ENCODE peak calls at places on chromosomes 7 and 10, in nine cellular contexts. P, D, F, M, Q, U, G, W and C are unnamed samples.

GRCh38 chr10:97898429-97898828 is 48.8 kb downstream of the GOLGA7B start:
- DNase-seq in U (no peak), Q (peak), M (no peak), D (no peak), P (no peak), F (peak), G (no peak), W (peak), C (no peak)

GRCh38 chr7:140475747-140476333 is 3.5 kb downstream of the MKRN1 start:
- DNase-seq in Q (peak), F (peak), D (peak), W (peak), U (no peak), G (peak), P (peak), M (peak), C (no peak)

GRCh38 chr10:132685121-132685891 is 100.6 kb downstream of the NKX6-2 start:
- DNase-seq in D (peak), F (peak), Q (peak), P (peak), M (peak), W (peak), U (peak), G (peak), C (peak)

GRCh38 chr7:154640266-154640865 is 362.6 kb downstream of the PAXIP1 start:
- DNase-seq in D (no peak), G (no peak), U (no peak), P (no peak), F (no peak), W (no peak), M (no peak), Q (no peak), C (no peak)

GRCh38 chr7:24729365-24730017 is 27.8 kb downstream of the GSDME start:
- DNase-seq in D (no peak), Q (peak), W (no peak), U (peak), P (no peak), M (no peak), F (no peak), G (no peak), C (no peak)

GRCh38 chr10:117159390-117159789 is 21.3 kb upstream of the VAX1 start:
- DNase-seq in Q (no peak), W (no peak), D (no peak), M (no peak), U (no peak), G (no peak), F (no peak), P (no peak), C (no peak)

GRCh38 chr10:34723746-34724145 is 91.3 kb downstream of the PARD3 start:
- DNase-seq in M (peak), F (peak), Q (peak), G (peak), P (peak), D (peak), U (no peak), W (peak), C (no peak)

GRCh38 chr10:28367865-28368541 is 65.1 kb upstream of the MPP7 start:
- DNase-seq in M (no peak), P (peak), G (no peak), Q (no peak), D (no peak), W (peak), F (no peak), U (no peak), C (peak)

GRCh38 chr10:79414714-79415113 is 30.7 kb downstream of the ZCCHC24 start:
- DNase-seq in M (no peak), P (no peak), D (no peak), F (no peak), U (no peak), W (no peak), G (no peak), Q (no peak), C (no peak)

GRCh38 chr7:33961948-33962347 is 56.6 kb downstream of the BMPER start:
- DNase-seq in Q (no peak), F (peak), D (no peak), W (no peak), U (no peak), M (no peak), G (no peak), P (no peak), C (no peak)

GRCh38 chr10:95290801-95291633 is at the start of gene PDLIM1:
- DNase-seq in W (peak), M (peak), Q (peak), G (peak), P (peak), D (peak), F (peak), U (peak), C (peak)

GRCh38 chr7:64871761-64872160 is 31.3 kb upstream of the ZNF273 start:
- DNase-seq in F (no peak), D (no peak), G (no peak), W (no peak), P (no peak), Q (no peak), M (no peak), U (no peak), C (peak)

GRCh38 chr10:114304566-114305421 is 65.7 kb downstream of the VWA2 start:
- DNase-seq in U (peak), Q (no peak), W (no peak), P (peak), F (no peak), M (no peak), D (no peak), G (peak), C (peak)

GRCh38 chr10:79058899-79059771 is 9.6 kb upstream of the ZMIZ1 start:
- DNase-seq in P (peak), Q (no peak), U (peak), G (no peak), M (no peak), W (no peak), F (no peak), D (no peak), C (no peak)

GRCh38 chr7:99293167-99293566 is 20.5 kb downstream of the MYH16 start:
- DNase-seq in G (no peak), W (no peak), F (no peak), M (no peak), U (no peak), D (no peak), Q (no peak), P (no peak), C (no peak)

GRCh38 chr7:3649250-3649649 is 348.2 kb downstream of the SDK1 start:
- DNase-seq in G (peak), F (peak), Q (peak), D (no peak), M (peak), U (no peak), W (peak), P (no peak), C (no peak)

GRCh38 chr7:130276796-130277762 is 10.4 kb downstream of the CPA2 start:
- DNase-seq in Q (peak), G (no peak), W (peak), P (no peak), M (peak), F (peak), D (peak), U (no peak), C (no peak)

GRCh38 chr7:158863611-158864506 is 7.5 kb downstream of the DYNC2I1 start:
- DNase-seq in D (peak), G (peak), P (peak), F (peak), Q (peak), M (peak), U (peak), W (peak), C (no peak)

GRCh38 chr7:36058020-36058592 is 94.9 kb upstream of the EEPD1 start:
- DNase-seq in Q (no peak), W (no peak), F (no peak), M (no peak), P (no peak), D (no peak), U (peak), G (no peak), C (no peak)

GRCh38 chr7:44965441-44965903 is 13.3 kb downstream of the MYO1G start:
- DNase-seq in P (no peak), Q (no peak), D (no peak), G (no peak), U (peak), W (no peak), F (no peak), M (no peak), C (no peak)

GRCh38 chr7:101140339-101140699 is 13.4 kb downstream of the SERPINE1 start:
- DNase-seq in F (peak), D (peak), M (peak), U (no peak), Q (peak), G (no peak), W (peak), P (no peak), C (no peak)

GRCh38 chr7:123867220-123867619 is 22.3 kb downstream of the HYAL4 start:
- DNase-seq in D (no peak), M (peak), W (peak), F (peak), P (no peak), G (no peak), Q (peak), U (no peak), C (no peak)

GRCh38 chr10:58106211-58107035 is 161.3 kb downstream of the IPMK start:
- DNase-seq in D (no peak), U (no peak), P (no peak), F (no peak), Q (no peak), W (no peak), M (no peak), G (no peak), C (no peak)

GRCh38 chr10:99996934-99997648 is 12.7 kb downstream of the DNMBP start:
- DNase-seq in W (peak), Q (no peak), G (no peak), U (no peak), D (peak), M (peak), F (peak), P (no peak), C (no peak)

GRCh38 chr7:74061840-74062539 is 21.6 kb upstream of the LIMK1 start:
- DNase-seq in D (peak), W (peak), P (peak), U (peak), Q (peak), F (peak), G (peak), M (peak), C (peak)

GRCh38 chr10:50561266-50561665 is 62.5 kb downstream of the SGMS1 start:
- DNase-seq in M (peak), P (no peak), W (peak), G (no peak), D (peak), F (peak), Q (peak), U (no peak), C (no peak)

GRCh38 chr7:104800307-104800706 is 213.7 kb upstream of the KMT2E start:
- DNase-seq in M (no peak), G (no peak), P (no peak), W (no peak), D (no peak), Q (no peak), U (no peak), F (no peak), C (no peak)

GRCh38 chr10:62083868-62084267 is 182.4 kb downstream of the ARID5B start:
- DNase-seq in P (no peak), U (no peak), D (peak), Q (peak), G (peak), M (peak), F (peak), W (peak), C (no peak)

GRCh38 chr7:141575164-141575563 is 24.0 kb downstream of the AGK start:
- DNase-seq in P (no peak), G (no peak), F (no peak), M (peak), U (no peak), W (no peak), Q (no peak), D (no peak), C (no peak)

GRCh38 chr10:104350146-104350635 is 3.4 kb upstream of the CFAP58 start:
- DNase-seq in Q (peak), U (no peak), F (peak), D (peak), P (no peak), W (peak), M (peak), G (no peak), C (no peak)

GRCh38 chr7:90229728-90230127 is 15.2 kb upstream of the CFAP69 start:
- DNase-seq in G (no peak), U (no peak), F (no peak), D (no peak), Q (no peak), P (no peak), W (no peak), M (no peak), C (no peak)

GRCh38 chr7:116408166-116408565 is 91.4 kb upstream of the CAV2 start:
- DNase-seq in F (no peak), Q (no peak), G (no peak), W (no peak), M (no peak), D (no peak), U (no peak), P (no peak), C (no peak)

GRCh38 chr10:121495719-121496118 is 102.5 kb downstream of the FGFR2 start:
- DNase-seq in P (peak), W (no peak), M (no peak), F (no peak), Q (no peak), D (no peak), G (no peak), U (no peak), C (no peak)

GRCh38 chr10:126736737-126737136 is 66.2 kb upstream of the C10orf90 start:
- DNase-seq in F (peak), Q (no peak), P (no peak), G (no peak), D (no peak), U (no peak), W (peak), M (no peak), C (no peak)

GRCh38 chr7:139730746-139731612 is 46.8 kb downstream of the HIPK2 start:
- DNase-seq in W (peak), M (peak), Q (peak), G (peak), P (peak), U (peak), D (peak), F (peak), C (no peak)

GRCh38 chr7:76296743-76297740 is 5.4 kb upstream of the HSPB1 start:
- DNase-seq in D (peak), G (peak), F (peak), M (peak), W (peak), P (peak), U (peak), Q (peak), C (no peak)

GRCh38 chr7:47383064-47383463 is 198.8 kb downstream of the TNS3 start:
- DNase-seq in U (peak), Q (no peak), M (peak), G (no peak), D (peak), F (no peak), W (no peak), P (peak), C (no peak)
- TF ChIP-seq CTCF in U (no peak), Q (no peak), M (peak), G (no peak), D (no peak), F (no peak), W (no peak), P (no peak), C (no peak)

GRCh38 chr7:151857412-151857811 is 19.5 kb downstream of the PRKAG2 start:
- DNase-seq in P (no peak), F (no peak), G (no peak), D (no peak), W (no peak), U (no peak), Q (no peak), M (no peak), C (no peak)

GRCh38 chr7:151853896-151854807 is 22.8 kb downstream of the PRKAG2 start:
- DNase-seq in D (no peak), M (no peak), P (peak), G (no peak), U (peak), F (no peak), Q (no peak), W (no peak), C (no peak)

GRCh38 chr7:151857866-151858440 is 19.0 kb downstream of the PRKAG2 start:
- DNase-seq in P (no peak), F (no peak), U (no peak), Q (no peak), G (no peak), W (no peak), D (no peak), M (no peak), C (no peak)

GRCh38 chr7:151856516-151856915 is 20.4 kb downstream of the PRKAG2 start:
- DNase-seq in U (no peak), G (no peak), M (no peak), P (no peak), F (no peak), W (no peak), D (no peak), Q (no peak), C (no peak)

DNA sequence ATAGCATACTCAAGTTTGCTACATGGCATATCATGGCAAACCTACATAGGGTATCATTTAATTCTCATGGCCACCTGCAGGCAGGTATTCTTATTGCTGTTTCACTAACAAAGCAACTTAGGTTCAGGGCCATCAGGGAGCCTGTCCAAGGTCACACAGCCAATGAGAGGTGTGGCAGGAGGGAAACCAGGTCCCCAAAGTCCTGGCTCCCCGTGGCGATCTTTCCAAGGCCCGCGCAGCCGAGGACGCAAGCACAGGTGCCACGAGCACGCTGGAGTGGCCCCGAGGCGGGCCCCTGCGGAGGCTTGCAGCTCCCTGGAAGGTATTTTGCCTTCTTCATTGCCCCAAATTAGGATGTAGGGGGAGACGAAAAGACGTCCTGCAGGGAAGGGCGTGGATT is 20.8 kb downstream of the PRKAG2 start:
- DNase-seq in D (no peak), W (no peak), G (no peak), Q (no peak), U (no peak), M (no peak), F (no peak), P (no peak), C (no peak)
- TF ChIP-seq CTCF in D (no peak), W (no peak), G (no peak), Q (no peak), U (no peak), M (no peak), F (no peak), P (no peak), C (no peak)

GRCh38 chr10:1452777-1453176 is 284.5 kb downstream of the ADARB2 start:
- DNase-seq in G (no peak), M (no peak), P (no peak), Q (no peak), D (no peak), U (no peak), W (no peak), F (no peak), C (no peak)
- TF ChIP-seq CTCF in G (no peak), M (no peak), P (no peak), Q (no peak), D (no peak), U (no peak), W (no peak), F (no peak), C (no peak)

GRCh38 chr10:123144697-123145541 is 3.0 kb upstream of the HMX2 start:
- DNase-seq in G (no peak), U (no peak), P (no peak), M (no peak), W (no peak), Q (no peak), F (no peak), D (no peak), C (peak)
- TF ChIP-seq CTCF in G (no peak), U (no peak), P (no peak), M (no peak), W (peak), Q (no peak), F (no peak), D (no peak), C (no peak)

GRCh38 chr10:6048281-6049030 is 13.7 kb downstream of the IL2RA start:
- DNase-seq in Q (no peak), D (no peak), F (no peak), W (no peak), P (no peak), U (no peak), M (no peak), G (no peak), C (no peak)

GRCh38 chr10:6047847-6048246 is 14.3 kb downstream of the IL2RA start:
- DNase-seq in W (no peak), F (no peak), G (no peak), Q (no peak), P (no peak), U (peak), D (no peak), M (no peak), C (no peak)

GRCh38 chr10:6046458-6047325 is 15.5 kb downstream of the IL2RA start:
- DNase-seq in G (no peak), M (no peak), P (no peak), Q (no peak), F (no peak), W (no peak), U (peak), D (no peak), C (no peak)

GRCh38 chr10:6045600-6046457 is 16.3 kb downstream of the IL2RA start:
- DNase-seq in M (no peak), W (no peak), Q (no peak), D (no peak), G (no peak), F (no peak), U (no peak), P (no peak), C (no peak)

GRCh38 chr10:6047326-6047611 is 14.9 kb downstream of the IL2RA start:
- DNase-seq in F (no peak), P (no peak), M (no peak), U (peak), W (no peak), Q (no peak), G (no peak), D (no peak), C (no peak)
- TF ChIP-seq CTCF in F (no peak), P (no peak), M (no peak), U (no peak), W (no peak), Q (no peak), G (no peak), D (no peak), C (no peak)

DNA sequence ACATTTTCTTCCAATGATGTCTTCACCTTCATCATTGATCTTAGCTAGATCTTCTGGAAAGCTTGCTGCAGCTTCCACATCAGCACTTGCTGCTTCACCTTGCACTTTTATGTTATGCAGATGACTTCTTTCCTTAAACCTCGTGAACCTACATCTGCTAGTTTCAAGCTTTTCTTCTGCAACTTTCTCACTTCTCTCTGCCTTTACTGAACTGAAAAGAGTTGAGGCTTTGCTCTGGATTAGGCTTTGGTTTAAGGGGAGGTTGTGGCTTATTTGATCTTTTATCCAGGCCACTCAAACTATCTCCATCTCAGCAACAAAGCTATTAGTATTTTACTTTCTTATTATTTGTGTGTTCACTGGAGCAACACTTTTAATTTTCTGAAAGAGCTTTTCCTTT is 125.5 kb upstream of the POM121L12 start:
- DNase-seq in U (no peak), Q (no peak), F (no peak), P (no peak), D (no peak), W (no peak), G (no peak), M (no peak), C (no peak)
- TF ChIP-seq CTCF in U (no peak), Q (no peak), F (no peak), P (no peak), D (no peak), W (no peak), G (no peak), M (no peak), C (no peak)

GRCh38 chr10:23523251-23523650 is 84.4 kb downstream of the OTUD1 start:
- DNase-seq in F (no peak), U (no peak), M (no peak), W (no peak), G (no peak), D (no peak), Q (no peak), P (no peak), C (no peak)
- TF ChIP-seq CTCF in F (no peak), U (no peak), M (no peak), W (peak), G (no peak), D (no peak), Q (peak), P (no peak), C (no peak)